ENCODE peak calls at places on chromosomes 12 and 14, in five cellular contexts. One of them, this sample, is unnamed.

GRCh38 chr12:108757842-108758241 is 26.5 kb upstream of the CORO1C start:
- DNase-seq in stimulated activated CD8-positive, alpha-beta memory T cell treated with anti-CD3 and anti-CD28 coated beads, Interleukin-4, amount 100 ng/mL, for 1 hour: no peak
- DNase-seq in nephron progenitor cell: no peak
- DNase-seq in tibial nerve: no peak
- DNase-seq in stomach: no peak
- DNase-seq in this sample: no peak

GRCh38 chr12:131267576-131267975 is 313.9 kb downstream of the ADGRD1 start:
- DNase-seq in stimulated activated CD8-positive, alpha-beta memory T cell treated with anti-CD3 and anti-CD28 coated beads, Interleukin-4, amount 100 ng/mL, for 1 hour: no peak
- DNase-seq in nephron progenitor cell: no peak
- DNase-seq in tibial nerve: no peak
- DNase-seq in stomach: no peak
- DNase-seq in this sample: no peak

GRCh38 chr14:77124345-77125274 is 17.0 kb downstream of the ZDHHC22 start:
- DNase-seq in stimulated activated CD8-positive, alpha-beta memory T cell treated with anti-CD3 and anti-CD28 coated beads, Interleukin-4, amount 100 ng/mL, for 1 hour: peak
- DNase-seq in nephron progenitor cell: peak
- DNase-seq in tibial nerve: peak
- DNase-seq in stomach: peak
- DNase-seq in this sample: no peak

GRCh38 chr12:92927436-92928116 is 1.5 kb downstream of the EEA1 start:
- DNase-seq in stimulated activated CD8-positive, alpha-beta memory T cell treated with anti-CD3 and anti-CD28 coated beads, Interleukin-4, amount 100 ng/mL, for 1 hour: no peak
- DNase-seq in nephron progenitor cell: no peak
- DNase-seq in tibial nerve: no peak
- DNase-seq in stomach: no peak
- DNase-seq in this sample: no peak

GRCh38 chr12:97924122-97924521 is 461.5 kb downstream of the RMST start:
- DNase-seq in stimulated activated CD8-positive, alpha-beta memory T cell treated with anti-CD3 and anti-CD28 coated beads, Interleukin-4, amount 100 ng/mL, for 1 hour: no peak
- DNase-seq in nephron progenitor cell: no peak
- DNase-seq in tibial nerve: no peak
- DNase-seq in stomach: no peak
- DNase-seq in this sample: no peak

GRCh38 chr12:110547090-110547489 is 36.0 kb downstream of the PPTC7 start:
- DNase-seq in stimulated activated CD8-positive, alpha-beta memory T cell treated with anti-CD3 and anti-CD28 coated beads, Interleukin-4, amount 100 ng/mL, for 1 hour: no peak
- DNase-seq in nephron progenitor cell: no peak
- DNase-seq in tibial nerve: no peak
- DNase-seq in stomach: no peak
- DNase-seq in this sample: no peak

GRCh38 chr12:93514853-93515252 is 47.5 kb downstream of the MRPL42 start:
- DNase-seq in stimulated activated CD8-positive, alpha-beta memory T cell treated with anti-CD3 and anti-CD28 coated beads, Interleukin-4, amount 100 ng/mL, for 1 hour: no peak
- DNase-seq in nephron progenitor cell: no peak
- DNase-seq in tibial nerve: no peak
- DNase-seq in stomach: no peak
- DNase-seq in this sample: no peak

GRCh38 chr14:104559043-104559768 is 20.4 kb upstream of the C14orf180 start:
- DNase-seq in stimulated activated CD8-positive, alpha-beta memory T cell treated with anti-CD3 and anti-CD28 coated beads, Interleukin-4, amount 100 ng/mL, for 1 hour: no peak
- DNase-seq in nephron progenitor cell: peak
- DNase-seq in tibial nerve: no peak
- DNase-seq in stomach: no peak
- DNase-seq in this sample: no peak

GRCh38 chr12:102702447-102703114 is 214.5 kb downstream of the PAH start:
- DNase-seq in stimulated activated CD8-positive, alpha-beta memory T cell treated with anti-CD3 and anti-CD28 coated beads, Interleukin-4, amount 100 ng/mL, for 1 hour: no peak
- DNase-seq in nephron progenitor cell: peak
- DNase-seq in tibial nerve: peak
- DNase-seq in stomach: peak
- DNase-seq in this sample: no peak

GRCh38 chr12:118061011-118061875 is at the start of gene WSB2:
- DNase-seq in stimulated activated CD8-positive, alpha-beta memory T cell treated with anti-CD3 and anti-CD28 coated beads, Interleukin-4, amount 100 ng/mL, for 1 hour: peak
- DNase-seq in nephron progenitor cell: peak
- DNase-seq in tibial nerve: peak
- DNase-seq in stomach: peak
- DNase-seq in this sample: peak

GRCh38 chr12:117518594-117519270 is 157.3 kb upstream of the NOS1 start:
- DNase-seq in stimulated activated CD8-positive, alpha-beta memory T cell treated with anti-CD3 and anti-CD28 coated beads, Interleukin-4, amount 100 ng/mL, for 1 hour: no peak
- DNase-seq in nephron progenitor cell: no peak
- DNase-seq in tibial nerve: peak
- DNase-seq in stomach: no peak
- DNase-seq in this sample: no peak

GRCh38 chr14:40268236-40268635 is 836.0 kb upstream of the FBXO33 start:
- DNase-seq in stimulated activated CD8-positive, alpha-beta memory T cell treated with anti-CD3 and anti-CD28 coated beads, Interleukin-4, amount 100 ng/mL, for 1 hour: no peak
- DNase-seq in nephron progenitor cell: no peak
- DNase-seq in tibial nerve: no peak
- DNase-seq in stomach: no peak
- DNase-seq in this sample: no peak

This sample was measured in thoracic aorta.